ENCODE peak calls at places on chromosomes 3 and 15, in nine cellular contexts. S is Calu3, G is choroid plexus epithelial cell, Z is HCT116, H is CD14-positive monocyte, N is tibial nerve, X is natural killer cell, Y is cardiac fibroblast, K is fibroblast of the aortic adventitia. W is an unnamed sample.

GRCh38 chr3:126128504-126129407 is 44.8 kb upstream of the SLC41A3 start:
- DNase-seq in N (no peak), X (peak), G (no peak), Y (no peak), S (no peak), Z (no peak), K (no peak), H (peak), W (no peak)

GRCh38 chr15:89051875-89052274 is 36.4 kb upstream of the ABHD2 start:
- DNase-seq in K (peak), Y (peak), N (no peak), X (no peak), H (no peak), Z (no peak), G (peak), S (no peak), W (no peak)

GRCh38 chr3:125119752-125120369 is 64.1 kb upstream of the HEG1 start:
- DNase-seq in N (no peak), G (no peak), S (no peak), K (no peak), X (peak), Y (peak), Z (no peak), H (no peak), W (no peak)

GRCh38 chr15:70099966-70100494 is 2.3 kb upstream of the TLE3 start:
- DNase-seq in Z (peak), X (no peak), S (no peak), N (no peak), Y (no peak), H (no peak), K (no peak), G (no peak), W (no peak)

GRCh38 chr3:45635475-45636256 is 41.1 kb downstream of the LIMD1 start:
- DNase-seq in K (peak), Y (peak), X (no peak), N (no peak), G (peak), H (no peak), Z (no peak), S (peak), W (no peak)

GRCh38 chr3:13515786-13516783 is 32.8 kb upstream of the FBLN2 start:
- DNase-seq in Z (no peak), N (no peak), X (no peak), S (no peak), K (peak), H (no peak), G (peak), Y (peak), W (no peak)

GRCh38 chr3:18830087-18830486 is 318.2 kb upstream of the KCNH8 start:
- DNase-seq in H (no peak), Y (no peak), K (no peak), Z (no peak), S (no peak), X (no peak), N (no peak), G (no peak), W (no peak)

GRCh38 chr15:25684521-25685215 is 178.5 kb downstream of the ATP10A start:
- DNase-seq in H (no peak), K (peak), X (no peak), S (no peak), Y (peak), Z (no peak), G (peak), N (peak), W (no peak)

GRCh38 chr3:128846501-128846900 is 32.9 kb upstream of the ACAD9 start:
- DNase-seq in H (no peak), N (no peak), G (no peak), S (no peak), X (no peak), Z (no peak), Y (no peak), K (no peak), W (no peak)

GRCh38 chr3:142263126-142263525 is 37.7 kb upstream of the GK5 start:
- DNase-seq in N (no peak), Y (no peak), H (no peak), X (no peak), S (no peak), K (no peak), G (no peak), Z (no peak), W (no peak)

GRCh38 chr3:195813916-195814486 is 2.3 kb upstream of the MUC4 start:
- DNase-seq in Y (no peak), K (no peak), H (no peak), Z (no peak), S (no peak), G (no peak), N (no peak), X (no peak), W (no peak)

GRCh38 chr3:183082355-183082915 is 16.9 kb downstream of the MCCC1 start:
- DNase-seq in G (no peak), Y (no peak), N (no peak), X (no peak), H (no peak), S (no peak), K (no peak), Z (no peak), W (no peak)

GRCh38 chr3:131328739-131329138 is 52.8 kb upstream of the NUDT16 start:
- DNase-seq in G (no peak), Y (no peak), Z (no peak), S (no peak), N (no peak), X (no peak), H (no peak), K (no peak), W (no peak)

GRCh38 chr15:71226536-71227455 is 111.5 kb downstream of the THSD4 start:
- DNase-seq in S (no peak), X (no peak), N (no peak), K (no peak), Y (no peak), H (no peak), G (peak), Z (no peak), W (no peak)
- TF ChIP-seq CTCF in S (no peak), X (no peak), N (no peak), K (peak), Y (no peak), H (no peak), G (peak), Z (no peak), W (no peak)

GRCh38 chr3:44065741-44066140 is 175.9 kb upstream of the TOPAZ1 start:
- DNase-seq in Z (no peak), Y (no peak), H (no peak), K (no peak), G (peak), S (no peak), N (no peak), X (no peak), W (no peak)
- TF ChIP-seq CTCF in Z (peak), Y (peak), H (no peak), K (peak), G (peak), S (no peak), N (no peak), X (no peak), W (no peak)

DNA sequence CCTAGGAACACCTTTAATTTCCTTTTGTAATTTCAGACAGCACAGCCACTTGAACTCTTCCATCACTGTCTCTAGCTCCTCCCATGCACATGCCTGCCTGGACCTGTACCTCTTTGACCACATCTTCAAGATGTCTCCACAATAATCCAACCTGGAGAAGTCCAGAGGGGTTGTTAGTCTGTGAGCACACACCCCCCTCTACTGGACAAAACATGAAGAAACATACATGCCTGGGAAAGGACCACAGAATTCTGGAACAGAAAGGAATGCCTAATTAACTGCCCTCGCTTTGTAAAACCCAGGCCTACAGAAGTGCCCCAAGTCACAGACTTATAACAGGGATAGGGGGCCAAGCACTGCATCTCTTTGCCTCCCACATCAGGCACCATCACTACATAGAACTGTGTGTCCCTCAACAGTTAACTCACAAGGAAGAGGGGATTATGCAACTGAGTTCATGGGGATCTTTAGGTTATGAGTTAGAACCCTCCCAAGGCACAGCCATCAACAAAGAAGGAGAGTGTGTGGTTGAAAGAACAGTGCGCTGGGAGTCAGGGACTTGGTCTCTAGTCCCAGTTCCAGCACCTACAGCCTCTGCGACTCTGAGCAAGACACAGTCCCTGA is 61.7 kb downstream of the FMN1 start:
- DNase-seq in K (peak), Y (peak), G (peak), Z (peak), N (no peak), X (no peak), S (peak), H (no peak), W (peak)
- TF ChIP-seq CTCF in K (peak), Y (peak), G (peak), Z (peak), N (peak), X (peak), S (peak), H (peak), W (peak)

GRCh38 chr15:99592135-99592845 is 26.5 kb downstream of the MEF2A start:
- DNase-seq in H (no peak), G (peak), N (no peak), X (no peak), S (no peak), Y (peak), Z (no peak), K (peak), W (no peak)

GRCh38 chr15:99598296-99598695 is 32.5 kb downstream of the MEF2A start:
- DNase-seq in K (no peak), S (no peak), Z (no peak), H (no peak), N (no peak), Y (no peak), X (no peak), G (no peak), W (no peak)

GRCh38 chr15:99590913-99591646 is 25.3 kb downstream of the MEF2A start:
- DNase-seq in Z (no peak), K (no peak), N (no peak), Y (no peak), X (no peak), G (no peak), S (no peak), H (no peak), W (no peak)

GRCh38 chr15:99593070-99593469 is 27.3 kb downstream of the MEF2A start:
- DNase-seq in K (no peak), X (no peak), Y (no peak), N (no peak), H (no peak), S (no peak), G (no peak), Z (no peak), W (no peak)

DNA sequence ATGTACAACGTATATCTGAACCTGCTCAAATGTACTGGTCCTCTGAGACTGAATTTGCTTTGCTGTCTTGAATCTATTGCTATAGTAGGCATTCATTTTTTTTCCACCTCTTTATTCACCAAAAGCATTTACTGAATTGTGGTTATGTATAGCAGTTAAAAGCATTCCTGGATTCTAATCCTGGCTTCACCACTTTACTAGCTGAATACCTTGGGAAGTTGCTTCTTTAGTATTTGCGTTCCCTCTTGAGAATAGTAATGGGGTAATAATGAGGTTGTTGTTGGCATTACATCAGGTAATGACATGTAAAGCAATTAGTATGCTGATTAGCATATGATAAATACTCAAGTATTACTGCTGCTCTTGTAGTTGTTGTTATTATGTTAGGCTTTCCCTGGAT is 29.1 kb downstream of the MEF2A start:
- DNase-seq in Y (no peak), G (no peak), X (no peak), H (no peak), Z (no peak), S (no peak), N (no peak), K (no peak), W (no peak)
- TF ChIP-seq CTCF in Y (no peak), G (no peak), X (no peak), H (no peak), Z (no peak), S (no peak), N (no peak), K (no peak), W (no peak)